ENCODE peak calls at places on chromosomes 3 and 15, in seven cellular contexts. O, D, E, V, Z, S and G are unnamed samples.

GRCh38 chr3:115838786-115839185 is 215.5 kb downstream of the GAP43 start:
- DNase-seq in D (no peak), Z (no peak), V (no peak), S (no peak), O (no peak), E (no peak), G (no peak)

GRCh38 chr15:71781179-71781964 is 29.0 kb upstream of the NR2E3 start:
- DNase-seq in D (no peak), Z (no peak), O (no peak), E (peak; percentile 79), S (no peak), V (no peak), G (no peak)

GRCh38 chr3:185820973-185821758 is 3.7 kb downstream of the IGF2BP2 start:
- DNase-seq in Z (peak; percentile 34), S (no peak), E (peak; percentile 95), V (peak; percentile 85), O (no peak), D (no peak), G (peak; percentile 50)

GRCh38 chr3:50264964-50265485 is 3.9 kb upstream of the SEMA3B start:
- DNase-seq in D (no peak), S (no peak), V (no peak), E (no peak), O (no peak), Z (peak; percentile 91), G (no peak)

GRCh38 chr3:13065727-13066126 is 7.5 kb downstream of the IQSEC1 start:
- DNase-seq in E (no peak), D (no peak), V (no peak), Z (no peak), S (no peak), O (no peak), G (no peak)

GRCh38 chr3:49411968-49412631 is at the start of the genes RHOA and TCTA:
- DNase-seq in O (peak; percentile 98), D (peak; percentile 93), S (peak; percentile 98), Z (peak; percentile 100), E (peak; percentile 100), V (peak; percentile 100), G (peak; percentile 100)

GRCh38 chr3:52890735-52891134 is 6.6 kb downstream of the STIMATE start:
- DNase-seq in D (no peak), O (no peak), Z (no peak), V (no peak), S (no peak), E (no peak), G (no peak)

GRCh38 chr15:39680868-39681267 is 100.0 kb downstream of the THBS1 start:
- DNase-seq in S (no peak), O (no peak), E (peak; percentile 52), D (no peak), Z (no peak), V (no peak), G (no peak)

GRCh38 chr15:29889545-29890329 is 67.5 kb upstream of the TJP1 start:
- DNase-seq in S (peak; percentile 47), E (no peak), Z (no peak), O (no peak), D (no peak), V (peak; percentile 37), G (peak; percentile 22)

GRCh38 chr3:42063886-42064285 is 27.3 kb upstream of the TRAK1 start:
- DNase-seq in Z (peak; percentile 89), V (peak; percentile 68), E (peak; percentile 79), S (no peak), O (no peak), D (no peak), G (no peak)

GRCh38 chr3:13548696-13549512 is at the start of gene FBLN2:
- DNase-seq in O (peak; percentile 71), S (peak; percentile 71), E (no peak), V (peak; percentile 52), Z (peak; percentile 55), D (no peak), G (peak; percentile 78)

GRCh38 chr3:188929138-188929537 is 242.6 kb upstream of the TPRG1 start:
- DNase-seq in D (no peak), E (no peak), Z (no peak), S (no peak), V (no peak), O (no peak), G (peak; percentile 61)

GRCh38 chr3:127022849-127023248 is 39.9 kb downstream of the PLXNA1 start:
- DNase-seq in E (no peak), Z (no peak), D (no peak), S (no peak), O (no peak), V (no peak), G (no peak)

GRCh38 chr3:124557433-124558232 is 172.6 kb upstream of the UMPS start:
- DNase-seq in V (peak; percentile 41), S (no peak), E (peak; percentile 71), Z (no peak), D (no peak), O (no peak), G (peak; percentile 50)

GRCh38 chr15:70703483-70703882 is 59.9 kb downstream of the UACA start:
- DNase-seq in D (no peak), O (no peak), E (no peak), V (peak; percentile 54), Z (no peak), S (no peak), G (peak; percentile 85)

GRCh38 chr3:107421170-107421792 is 44.0 kb downstream of the CCDC54 start:
- DNase-seq in Z (peak; percentile 35), S (no peak), O (peak; percentile 57), D (no peak), V (peak; percentile 77), E (peak; percentile 74), G (peak; percentile 81)

GRCh38 chr15:60585743-60586708 is 107.1 kb upstream of the ICE2 start:
- DNase-seq in S (no peak), V (peak; percentile 75), E (peak; percentile 78), O (peak; percentile 60), D (no peak), Z (peak; percentile 35), G (peak; percentile 75)

GRCh38 chr3:53498993-53499641 is 4.7 kb downstream of the CACNA1D start:
- DNase-seq in O (no peak), V (no peak), E (no peak), D (no peak), Z (no peak), S (peak; percentile 41), G (peak; percentile 49)

GRCh38 chr15:76107169-76107568 is 47.4 kb downstream of the TMEM266 start:
- DNase-seq in O (no peak), E (no peak), S (no peak), Z (peak; percentile 35), D (no peak), V (peak; percentile 5), G (no peak)

GRCh38 chr3:179083977-179084376 is 12.4 kb upstream of the ZMAT3 start:
- DNase-seq in V (no peak), O (no peak), D (no peak), E (no peak), S (no peak), Z (no peak), G (peak; percentile 20)

GRCh38 chr3:159045279-159045678 is 243.4 kb downstream of the MFSD1 start:
- DNase-seq in S (no peak), O (no peak), D (no peak), E (no peak), Z (no peak), V (no peak), G (no peak)

GRCh38 chr15:29747837-29748417 is 74.3 kb downstream of the TJP1 start:
- DNase-seq in S (no peak), E (peak; percentile 37), D (no peak), O (no peak), V (peak; percentile 28), Z (no peak), G (no peak)

GRCh38 chr3:100570811-100571210 is 38.6 kb upstream of the ADGRG7 start:
- DNase-seq in V (no peak), S (no peak), O (no peak), E (no peak), Z (no peak), D (no peak), G (no peak)

GRCh38 chr15:29143293-29143692 is 126.3 kb downstream of the NSMCE3 start:
- DNase-seq in D (no peak), Z (no peak), V (no peak), O (no peak), E (no peak), S (no peak), G (no peak)

GRCh38 chr3:194556086-194557056 is 69.6 kb upstream of the ATP13A3 start:
- DNase-seq in S (no peak), O (no peak), D (no peak), Z (no peak), V (peak; percentile 46), E (peak; percentile 50), G (no peak)

GRCh38 chr15:73924258-73924921 is 1.9 kb upstream of the LOXL1 start:
- DNase-seq in S (no peak), D (no peak), O (no peak), V (peak; percentile 88), Z (no peak), E (peak; percentile 92), G (no peak)

GRCh38 chr3:127177226-127177625 is 15.7 kb upstream of the PRR23E start:
- DNase-seq in O (no peak), D (no peak), E (no peak), V (no peak), S (peak; percentile 12), Z (peak; percentile 4), G (peak; percentile 21)

DNA sequence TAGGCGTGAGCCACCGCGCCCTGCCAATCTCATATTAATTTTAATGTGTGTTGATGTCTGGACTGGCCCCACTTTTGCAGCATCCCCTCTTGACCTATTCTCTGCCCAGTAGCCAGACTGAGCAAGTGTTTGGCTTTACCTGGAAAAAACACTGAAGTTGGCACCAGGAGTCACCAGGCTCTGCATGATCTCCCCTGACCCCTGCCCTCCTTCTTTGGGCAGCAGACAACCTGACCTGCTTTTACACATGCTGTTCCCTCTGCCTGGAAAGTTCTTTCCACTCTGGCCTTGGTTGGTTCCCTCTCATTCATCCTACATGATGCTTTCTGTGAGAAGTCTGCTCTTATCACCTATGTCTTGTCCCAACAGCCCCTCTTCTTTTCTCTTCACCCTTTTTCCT is 67.9 kb upstream of the SLC2A2 start:
- DNase-seq in D (no peak), O (no peak), E (no peak), Z (no peak), V (no peak), S (no peak), G (no peak)
- H4K8ac ChIP-seq in D (no peak overlapping the region), O (no peak overlapping the region), E (no peak overlapping the region), Z (no peak overlapping the region), V (no peak overlapping the region), S (no peak overlapping the region), G (no peak overlapping the region)

DNA sequence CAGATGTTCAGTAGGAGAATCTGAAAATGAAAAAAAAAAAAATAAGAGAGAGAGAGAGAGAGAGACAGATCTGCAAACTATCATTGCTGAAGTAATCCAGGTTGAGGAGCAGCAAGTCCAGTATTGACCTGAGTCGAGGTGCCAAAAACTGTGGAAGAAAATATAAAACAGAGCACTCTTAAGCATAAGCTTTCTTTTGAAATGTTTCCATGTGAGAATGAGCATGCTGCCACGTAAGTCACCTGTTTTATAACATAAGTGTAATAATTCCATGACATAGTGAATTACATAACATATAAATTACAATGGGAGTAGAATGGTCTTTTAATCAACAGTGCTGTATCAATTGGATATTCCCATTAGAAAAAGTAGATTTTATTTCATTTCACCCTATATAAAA is 218.1 kb downstream of the BCHE start:
- DNase-seq in O (no peak), D (no peak), E (no peak), V (no peak), Z (no peak), S (no peak), G (no peak)
- H3K27me3 ChIP-seq in O (no peaks in the 10 kb centered on the region), D (no peaks in the 10 kb centered on the region), E (no peaks in the 10 kb centered on the region), V (no peaks in the 10 kb centered on the region), Z (no peaks in the 10 kb centered on the region), S (no peaks in the 10 kb centered on the region), G (no peaks in the 10 kb centered on the region)

GRCh38 chr3:28376424-28376823 is 27.8 kb upstream of the AZI2 start:
- DNase-seq in S (no peak), D (no peak), Z (peak; percentile 13), O (no peak), V (peak; percentile 1), E (peak; percentile 72), G (no peak)
- H4K8ac ChIP-seq in S (no peak overlapping the region), D (no peak overlapping the region), Z (no peak overlapping the region), O (no peak overlapping the region), V (no peak overlapping the region), E (no peak overlapping the region), G (no peak overlapping the region)

GRCh38 chr3:71786551-71786950 is 1.6 kb upstream of the PROK2 start:
- DNase-seq in V (no peak), O (no peak), E (no peak), Z (no peak), S (no peak), D (no peak), G (peak; percentile 58)
- H3K27me3 ChIP-seq in V (peaks cover 27% of the 10 kb centered on the region), O (peaks cover 72% of the 10 kb centered on the region), E (peaks cover 44% of the 10 kb centered on the region), Z (peaks cover 24% of the 10 kb centered on the region), S (peaks cover 23% of the 10 kb centered on the region), D (peaks cover 19% of the 10 kb centered on the region), G (peaks cover 22% of the 10 kb centered on the region)